ENCODE peak calls at places on chromosomes 16 and 17, in nine cellular contexts. Z, H, V, G, J, B, Q, C and S are unnamed samples.

GRCh38 chr17:74872313-74873035 is at the start of gene FDXR:
- DNase-seq in Z (no peak), H (peak; percentile 60), V (no peak), G (no peak), J (no peak), B (peak; percentile 50), Q (no peak), C (no peak), S (no peak)

GRCh38 chr17:72115789-72116520 is 4.9 kb upstream of the SOX9 start:
- DNase-seq in Z (no peak), H (no peak), V (no peak), G (no peak), J (no peak), B (no peak), Q (peak; percentile 73), C (no peak), S (no peak)

GRCh38 chr17:49787932-49788442 is 494 bp upstream of the KAT7 start:
- DNase-seq in Z (no peak), H (no peak), V (no peak), G (peak; percentile 21), J (no peak), B (no peak), Q (peak; percentile 52), C (peak; percentile 31), S (peak; percentile 71)

GRCh38 chr17:14301279-14301760 is 439 bp downstream of the HS3ST3B1 start:
- DNase-seq in Z (no peak), H (peak; percentile 25), V (no peak), G (peak; percentile 58), J (no peak), B (no peak), Q (no peak), C (peak; percentile 26), S (no peak)

GRCh38 chr17:68437979-68438877 is 19.1 kb downstream of the WIPI1 start:
- DNase-seq in Z (peak; percentile 79), H (no peak), V (no peak), G (no peak), J (no peak), B (peak; percentile 80), Q (no peak), C (peak; percentile 89), S (peak; percentile 82)

GRCh38 chr16:70780546-70780945 is 20.4 kb downstream of the VAC14 start:
- DNase-seq in Z (no peak), H (no peak), V (no peak), G (no peak), J (no peak), B (no peak), Q (no peak), C (no peak), S (no peak)

GRCh38 chr16:27431773-27432599 is 30.0 kb downstream of the IL21R start:
- DNase-seq in Z (no peak), H (no peak), V (no peak), G (no peak), J (no peak), B (no peak), Q (peak; percentile 32), C (no peak), S (no peak)

GRCh38 chr16:11363927-11364258 is 18.6 kb downstream of the RMI2 start:
- DNase-seq in Z (no peak), H (no peak), V (no peak), G (no peak), J (no peak), B (no peak), Q (no peak), C (no peak), S (no peak)

GRCh38 chr17:76833034-76833689 is 35.0 kb upstream of the MGAT5B start:
- DNase-seq in Z (no peak), H (no peak), V (no peak), G (no peak), J (no peak), B (no peak), Q (no peak), C (no peak), S (no peak)

GRCh38 chr16:49698416-49698815 is 157.5 kb downstream of the ZNF423 start:
- DNase-seq in Z (peak; percentile 54), H (no peak), V (no peak), G (peak; percentile 92), J (no peak), B (no peak), Q (no peak), C (peak; percentile 55), S (no peak)

GRCh38 chr16:28304214-28304613 is 11.9 kb downstream of the SBK1 start:
- DNase-seq in Z (peak; percentile 31), H (no peak), V (no peak), G (no peak), J (no peak), B (peak; percentile 48), Q (peak; percentile 75), C (peak; percentile 72), S (peak; percentile 69)

GRCh38 chr16:2242598-2242997 is 6.4 kb downstream of the DNASE1L2 start:
- DNase-seq in Z (no peak), H (no peak), V (no peak), G (peak; percentile 22), J (no peak), B (no peak), Q (no peak), C (no peak), S (no peak)

GRCh38 chr17:61402073-61402541 is 2.5 kb downstream of the TBX2 start:
- DNase-seq in Z (no peak), H (no peak), V (no peak), G (peak; percentile 67), J (no peak), B (no peak), Q (no peak), C (no peak), S (no peak)

GRCh38 chr17:40327244-40327666 is 18.3 kb downstream of the RARA start:
- DNase-seq in Z (no peak), H (no peak), V (no peak), G (no peak), J (no peak), B (no peak), Q (no peak), C (no peak), S (no peak)

GRCh38 chr17:51764387-51764971 is 394.0 kb downstream of the CA10 start:
- DNase-seq in Z (peak; percentile 36), H (peak; percentile 78), V (peak; percentile 68), G (peak; percentile 76), J (peak; percentile 4), B (peak; percentile 60), Q (peak; percentile 61), C (peak; percentile 64), S (peak; percentile 71)

GRCh38 chr17:2094891-2095535 is 40.1 kb downstream of the HIC1 start:
- DNase-seq in Z (peak; percentile 78), H (no peak), V (no peak), G (peak; percentile 37), J (no peak), B (peak; percentile 92), Q (no peak), C (no peak), S (peak; percentile 33)

GRCh38 chr17:52159159-52159809 is 770 bp upstream of the CA10 start:
- DNase-seq in Z (no peak), H (no peak), V (no peak), G (peak; percentile 62), J (no peak), B (no peak), Q (no peak), C (no peak), S (no peak)

GRCh38 chr16:4647661-4647965 is 23.0 kb downstream of the MGRN1 start:
- DNase-seq in Z (no peak), H (no peak), V (no peak), G (no peak), J (no peak), B (no peak), Q (no peak), C (no peak), S (no peak)

GRCh38 chr17:75084039-75084660 is 3.6 kb upstream of the SLC16A5 start:
- DNase-seq in Z (peak; percentile 60), H (no peak), V (no peak), G (peak; percentile 60), J (no peak), B (peak; percentile 96), Q (no peak), C (peak; percentile 55), S (no peak)

GRCh38 chr16:64437706-64438329 is 684.0 kb downstream of the CDH11 start:
- DNase-seq in Z (peak; percentile 42), H (no peak), V (no peak), G (peak; percentile 19), J (no peak), B (no peak), Q (no peak), C (no peak), S (no peak)
- TF ChIP-seq MAX in Z (no peak), H (no peak), V (no peak), G (no peak), J (no peak), B (no peak), Q (no peak), C (no peak), S (no peak)

GRCh38 chr17:20073056-20073979 is 64.2 kb downstream of the SPECC1 start:
- DNase-seq in Z (no peak), H (no peak), V (no peak), G (no peak), J (no peak), B (no peak), Q (no peak), C (peak; percentile 38), S (peak; percentile 97)
- H3K4me3 ChIP-seq in Z (no peak overlapping the region), H (no peak overlapping the region), V (no peak overlapping the region), G (no peak overlapping the region), J (peak overlapping the region; percentile 62), B (no peak overlapping the region), Q (no peak overlapping the region), C (no peak overlapping the region), S (peak overlapping the region; percentile 91)

GRCh38 chr16:526181-527014 is 1.1 kb upstream of the CAPN15 start:
- DNase-seq in Z (no peak), H (no peak), V (no peak), G (no peak), J (no peak), B (no peak), Q (no peak), C (peak; percentile 72), S (peak; percentile 52)
- TF ChIP-seq MAX in Z (no peak), H (no peak), V (no peak), G (no peak), J (no peak), B (no peak), Q (no peak), C (peak; percentile 4), S (peak; percentile 45)

DNA sequence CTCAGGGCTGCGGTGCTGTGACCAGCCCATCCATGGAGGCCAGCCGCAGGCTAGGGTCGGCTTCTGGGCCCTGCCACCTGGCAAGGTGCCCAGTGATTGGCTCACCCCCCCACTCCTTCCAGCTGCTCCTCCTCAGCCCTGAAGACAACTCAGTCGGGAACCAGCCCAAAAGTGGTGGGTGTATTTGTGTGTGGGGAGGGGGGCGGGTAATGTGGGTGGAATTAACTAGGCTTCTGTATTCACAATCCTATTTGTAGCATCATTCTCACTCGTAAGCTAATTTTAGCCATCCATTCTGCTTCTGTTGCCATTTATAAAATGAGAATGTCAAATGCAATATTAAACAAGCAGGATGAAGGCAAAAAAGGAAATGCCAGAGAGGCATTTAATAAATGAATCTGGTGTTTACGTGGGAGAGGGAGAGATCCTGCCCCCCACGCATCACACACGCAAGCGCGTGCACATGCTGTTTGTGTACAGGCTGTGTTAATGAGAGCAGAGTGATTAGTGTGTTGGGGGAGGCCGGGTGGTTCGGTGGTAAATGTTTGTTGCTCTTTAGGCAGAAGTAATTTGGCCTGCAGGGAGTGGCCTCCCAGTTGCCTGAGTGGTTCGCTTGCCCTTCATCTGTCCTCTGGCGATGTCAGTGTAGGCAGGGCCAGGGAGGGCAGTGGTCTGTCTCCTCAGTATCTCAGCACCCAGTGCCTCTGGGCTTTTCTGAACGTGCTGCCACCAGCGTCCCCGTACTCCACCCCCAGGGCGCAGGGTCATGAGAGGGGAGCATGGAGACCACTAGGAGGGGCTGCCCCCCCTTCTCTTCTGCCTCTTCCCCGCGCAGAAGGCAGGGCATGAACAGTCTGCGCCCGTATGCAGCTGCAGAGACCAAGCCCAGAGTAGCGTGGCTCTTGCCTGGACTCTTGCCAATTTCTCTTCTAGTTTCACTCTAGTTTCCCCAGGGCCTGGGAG is 140.0 kb downstream of the CCDC182 start:
- DNase-seq in Z (no peak), H (no peak), V (no peak), G (peak; percentile 89), J (peak; percentile 62), B (no peak), Q (no peak), C (no peak), S (peak; percentile 22)
- H3K4me3 ChIP-seq in Z (no peak overlapping the region), H (no peak overlapping the region), V (no peak overlapping the region), G (peak overlapping the region; percentile 18), J (no peak overlapping the region), B (no peak overlapping the region), Q (no peak overlapping the region), C (no peak overlapping the region), S (no peak overlapping the region)